ENCODE peak calls at places on chromosome 22, in nine cellular contexts. M is activated CD4-positive, alpha-beta T cell treated with anti-CD3 and anti-CD28 coated beads, Interleukin-2, amount 50 U/mL, for 48 hours; K is activated gamma-delta T cell treated with anti-CD3 and anti-CD28 coated beads, Interleukin-2, amount 50 U/mL, for 16 hours; R is putamen; F is GM23248; T is H7; U is A549; W is activated T-cell treated with anti-CD3 and anti-CD28 coated beads for 24 hours; E is left colon. O is an unnamed sample.

GRCh38 chr22:24398409-24398808 is 29.0 kb upstream of the ADORA2A start:
- DNase-seq in M (no peak), K (no peak), R (no peak), F (no peak), T (no peak), U (no peak), W (no peak), E (no peak), O (no peak)

GRCh38 chr22:27591060-27591459 is 210.5 kb downstream of the MN1 start:
- DNase-seq in M (no peak), K (no peak), R (no peak), F (no peak), T (no peak), U (no peak), W (no peak), E (no peak), O (no peak)

GRCh38 chr22:43169310-43170130 is 17.4 kb downstream of the TTLL12 start:
- DNase-seq in M (no peak), K (no peak), R (no peak), F (no peak), T (no peak), U (no peak), W (no peak), E (no peak), O (no peak)

GRCh38 chr22:44782286-44782830 is 30.0 kb downstream of the ARHGAP8 start:
- DNase-seq in M (no peak), K (no peak), R (no peak), F (peak), T (no peak), U (no peak), W (no peak), E (no peak), O (no peak)

GRCh38 chr22:40668611-40669390 is 10.5 kb upstream of the MCHR1 start:
- DNase-seq in M (peak), K (no peak), R (no peak), F (peak), T (no peak), U (peak), W (no peak), E (no peak), O (no peak)

GRCh38 chr22:24553597-24554315 is 1.2 kb downstream of the GUCD1 start:
- DNase-seq in M (no peak), K (no peak), R (no peak), F (peak), T (no peak), U (no peak), W (peak), E (peak), O (no peak)

GRCh38 chr22:43446881-43447280 is 35.1 kb downstream of the MPPED1 start:
- DNase-seq in M (no peak), K (no peak), R (no peak), F (peak), T (peak), U (peak), W (no peak), E (no peak), O (peak)

GRCh38 chr22:30921108-30921507 is 47.5 kb downstream of the MORC2 start:
- DNase-seq in M (no peak), K (no peak), R (no peak), F (peak), T (no peak), U (no peak), W (no peak), E (no peak), O (no peak)

GRCh38 chr22:35686298-35686697 is 31.4 kb upstream of the APOL5 start:
- DNase-seq in M (no peak), K (no peak), R (no peak), F (no peak), T (no peak), U (no peak), W (no peak), E (no peak), O (no peak)

GRCh38 chr22:36330655-36331305 is 57.0 kb downstream of the MYH9 start:
- DNase-seq in M (no peak), K (no peak), R (no peak), F (peak), T (no peak), U (no peak), W (no peak), E (no peak), O (no peak)

GRCh38 chr22:21816787-21817496 is 50.5 kb downstream of the MAPK1 start:
- DNase-seq in M (peak), K (peak), R (no peak), F (peak), T (no peak), U (peak), W (no peak), E (no peak), O (peak)

GRCh38 chr22:24134090-24134846 is 47.0 kb upstream of the SUSD2 start:
- DNase-seq in M (peak), K (peak), R (peak), F (no peak), T (no peak), U (no peak), W (peak), E (no peak), O (no peak)

GRCh38 chr22:22928666-22929380 is 41.2 kb downstream of the IGLL5 start:
- DNase-seq in M (peak), K (no peak), R (no peak), F (peak), T (peak), U (no peak), W (no peak), E (peak), O (no peak)

GRCh38 chr22:36326178-36327161 is 61.3 kb downstream of the MYH9 start:
- DNase-seq in M (no peak), K (no peak), R (no peak), F (no peak), T (no peak), U (no peak), W (no peak), E (no peak), O (no peak)

GRCh38 chr22:44664149-44664548 is 37.9 kb upstream of the PRR5 start:
- DNase-seq in M (peak), K (peak), R (peak), F (no peak), T (no peak), U (no peak), W (no peak), E (peak), O (no peak)

GRCh38 chr22:47041201-47042115 is 279.0 kb downstream of the TBC1D22A start:
- DNase-seq in M (no peak), K (no peak), R (no peak), F (no peak), T (no peak), U (no peak), W (no peak), E (no peak), O (no peak)

GRCh38 chr22:25153961-25154685 is 45.5 kb upstream of the CRYBB3 start:
- DNase-seq in M (no peak), K (no peak), R (no peak), F (peak), T (peak), U (no peak), W (no peak), E (peak), O (no peak)

GRCh38 chr22:40081662-40082061 is 86.9 kb downstream of the FAM83F start:
- DNase-seq in M (no peak), K (no peak), R (no peak), F (no peak), T (no peak), U (no peak), W (no peak), E (no peak), O (no peak)

GRCh38 chr22:46777609-46777970 is 15.1 kb downstream of the TBC1D22A start:
- DNase-seq in M (peak), K (no peak), R (no peak), F (no peak), T (no peak), U (no peak), W (no peak), E (no peak), O (peak)

GRCh38 chr22:19721486-19722172 is 1.7 kb upstream of the GP1BB start:
- DNase-seq in M (no peak), K (no peak), R (no peak), F (no peak), T (peak), U (no peak), W (no peak), E (no peak), O (no peak)

GRCh38 chr22:21032037-21032842 is at the start of gene SLC7A4:
- DNase-seq in M (no peak), K (no peak), R (no peak), F (no peak), T (peak), U (no peak), W (no peak), E (no peak), O (no peak)

GRCh38 chr22:48751539-48752437 is 1075.9 kb downstream of the BRD1 start:
- DNase-seq in M (no peak), K (no peak), R (no peak), F (no peak), T (peak), U (no peak), W (no peak), E (no peak), O (no peak)

GRCh38 chr22:22090650-22091399 is 108.2 kb upstream of the TOP3B start:
- DNase-seq in M (no peak), K (no peak), R (no peak), F (no peak), T (no peak), U (no peak), W (no peak), E (no peak), O (no peak)

GRCh38 chr22:20431520-20432237 is 5.9 kb downstream of the SCARF2 start:
- DNase-seq in M (no peak), K (no peak), R (no peak), F (no peak), T (peak), U (no peak), W (no peak), E (no peak), O (no peak)